ENCODE peak calls at places on chromosomes 12 and 14, in five cellular contexts. C, L, P, M and E are unnamed samples.

GRCh38 chr12:56804169-56804568 is 41.0 kb downstream of the HSD17B6 start:
- DNase-seq in L (no peak), P (no peak), C (no peak), M (no peak), E (no peak)

GRCh38 chr14:75274899-75275569 is 3.6 kb upstream of the FOS start:
- DNase-seq in L (no peak), C (no peak), M (no peak), P (no peak), E (no peak)

GRCh38 chr12:3930216-3930615 is 57.0 kb upstream of the PARP11 start:
- DNase-seq in C (no peak), M (no peak), L (peak; percentile 55), P (no peak), E (no peak)

GRCh38 chr14:72120315-72120714 is 188.1 kb downstream of the RGS6 start:
- DNase-seq in M (no peak), C (no peak), L (no peak), P (no peak), E (no peak)

GRCh38 chr12:124539084-124540041 is 28.0 kb downstream of the NCOR2 start:
- DNase-seq in C (no peak), L (no peak), M (no peak), P (no peak), E (no peak)

GRCh38 chr12:65999564-66000280 is 130.8 kb downstream of the LLPH start:
- DNase-seq in M (no peak), C (no peak), L (no peak), P (no peak), E (no peak)

GRCh38 chr14:57559561-57559960 is 65.9 kb upstream of the CCDC198 start:
- DNase-seq in C (no peak), M (no peak), L (no peak), P (no peak), E (no peak)

GRCh38 chr12:50765325-50765911 is 1.5 kb downstream of the ATF1 start:
- DNase-seq in L (no peak), P (peak; percentile 27), C (no peak), M (no peak), E (no peak)

GRCh38 chr12:85130631-85131030 is 94.5 kb downstream of the LRRIQ1 start:
- DNase-seq in P (no peak), C (no peak), L (peak; percentile 18), M (no peak), E (no peak)

GRCh38 chr12:105423921-105424320 is 93.4 kb downstream of the C12orf75 start:
- DNase-seq in C (no peak), M (no peak), L (no peak), P (no peak), E (no peak)

GRCh38 chr12:97132270-97132669 is 225.2 kb downstream of the NEDD1 start:
- DNase-seq in L (no peak), P (no peak), C (no peak), M (no peak), E (no peak)

GRCh38 chr12:28156362-28156761 is 33.9 kb upstream of the CCDC91 start:
- DNase-seq in M (no peak), P (no peak), L (no peak), C (no peak), E (no peak)

GRCh38 chr12:52399756-52400155 is 6.4 kb downstream of the KRT82 start:
- DNase-seq in P (no peak), C (no peak), L (no peak), M (no peak), E (no peak)

GRCh38 chr12:57261385-57261784 is 10.4 kb upstream of the STAC3 start:
- DNase-seq in P (peak; percentile 87), M (no peak), L (no peak), C (no peak), E (no peak)

GRCh38 chr12:131829351-131829794 is 1.2 kb downstream of the MMP17 start:
- DNase-seq in L (no peak), M (no peak), C (no peak), P (no peak), E (peak; percentile 84)

GRCh38 chr12:89414322-89414721 is 62.0 kb upstream of the DUSP6 start:
- DNase-seq in M (no peak), C (no peak), L (no peak), P (no peak), E (no peak)

GRCh38 chr12:56078427-56078826 is 1.5 kb upstream of the ERBB3 start:
- DNase-seq in L (no peak), C (no peak), M (no peak), P (no peak), E (no peak)

GRCh38 chr14:105087308-105087962 is 22.2 kb upstream of the GPR132 start:
- DNase-seq in C (no peak), P (no peak), L (no peak), M (peak; percentile 82), E (no peak)

GRCh38 chr12:65384240-65384639 is 105.8 kb downstream of the MSRB3 start:
- DNase-seq in L (no peak), P (no peak), C (no peak), M (no peak), E (no peak)

GRCh38 chr12:120321382-120322202 is 6.0 kb downstream of the PLA2G1B start:
- DNase-seq in C (no peak), L (no peak), M (no peak), P (no peak), E (peak; percentile 71)

GRCh38 chr12:54273981-54274380 is 5.9 kb downstream of the CBX5 start:
- DNase-seq in M (no peak), C (no peak), L (no peak), P (no peak), E (no peak)

GRCh38 chr12:47943492-47944359 is 19.7 kb upstream of the TMEM106C start:
- DNase-seq in C (no peak), M (no peak), P (no peak), L (no peak), E (peak; percentile 25)

GRCh38 chr14:23121401-23121800 is 2.3 kb upstream of the CEBPE start:
- DNase-seq in P (no peak), L (no peak), C (no peak), M (peak; percentile 74), E (peak; percentile 42)

GRCh38 chr12:30100736-30101135 is 317.0 kb upstream of the TMTC1 start:
- DNase-seq in L (no peak), C (no peak), M (no peak), P (no peak), E (no peak)

GRCh38 chr12:118360785-118361404 is 11.8 kb downstream of the TAOK3 start:
- DNase-seq in P (no peak), C (no peak), L (no peak), M (no peak), E (no peak)

GRCh38 chr14:102795060-102795925 is 18.0 kb downstream of the TRAF3 start:
- DNase-seq in M (peak; percentile 29), L (no peak), P (peak; percentile 70), C (no peak), E (peak; percentile 22)

GRCh38 chr14:77338332-77338731 is 17.5 kb downstream of the GSTZ1 start:
- DNase-seq in P (no peak), M (no peak), C (no peak), L (no peak), E (no peak)

GRCh38 chr12:12616512-12617275 is 5.0 kb downstream of the CREBL2 start:
- DNase-seq in C (no peak), L (no peak), P (no peak), M (no peak), E (no peak)

GRCh38 chr12:110677206-110677911 is 11.6 kb downstream of the HVCN1 start:
- DNase-seq in L (no peak), C (no peak), P (no peak), M (no peak), E (no peak)

GRCh38 chr12:121240484-121241202 is 30.7 kb downstream of the P2RX4 start:
- DNase-seq in L (no peak), C (no peak), M (peak; percentile 95), P (no peak), E (peak; percentile 50)

GRCh38 chr12:46472893-46473633 is 100.5 kb upstream of the SLC38A2 start:
- DNase-seq in P (no peak), C (no peak), L (no peak), M (no peak), E (no peak)